ENCODE peak calls at places on chromosomes 4 and X, in seven cellular contexts. J is psoas muscle; W is HCT116; K is lower lobe of right lung; R is tibial artery; S is CD8-positive, alpha-beta T cell; G is PC-3. Q is an unnamed sample.

GRCh38 chrX:44946771-44947170 is 73.8 kb downstream of the KDM6A start:
- DNase-seq in J (no peak), W (no peak), K (no peak), R (no peak), S (no peak), G (peak), Q (no peak)

GRCh38 chr4:113080050-113080449 is 30.6 kb downstream of the ANK2 start:
- DNase-seq in J (no peak), W (no peak), K (no peak), R (no peak), S (no peak), G (no peak), Q (no peak)

GRCh38 chr4:88522702-88523324 is 763 bp downstream of the PYURF start:
- DNase-seq in J (peak), W (no peak), K (peak), R (no peak), S (peak), G (peak), Q (peak)

GRCh38 chr4:4820264-4820663 is 39.2 kb upstream of the MSX1 start:
- DNase-seq in J (no peak), W (no peak), K (no peak), R (no peak), S (no peak), G (no peak), Q (no peak)

GRCh38 chr4:111943796-111944203 is 201.5 kb upstream of the FAM241A start:
- DNase-seq in J (no peak), W (peak), K (peak), R (no peak), S (no peak), G (peak), Q (no peak)

GRCh38 chr4:147526272-147526654 is 45.4 kb downstream of the EDNRA start:
- DNase-seq in J (no peak), W (no peak), K (no peak), R (no peak), S (no peak), G (peak), Q (no peak)

GRCh38 chr4:84472154-84472553 is 26.9 kb downstream of the NKX6-1 start:
- DNase-seq in J (no peak), W (no peak), K (no peak), R (no peak), S (no peak), G (no peak), Q (no peak)

GRCh38 chr4:78299565-78299972 is 242.4 kb downstream of the FRAS1 start:
- DNase-seq in J (no peak), W (no peak), K (no peak), R (no peak), S (no peak), G (no peak), Q (no peak)

GRCh38 chr4:4762909-4763814 is 96.3 kb upstream of the MSX1 start:
- DNase-seq in J (no peak), W (peak), K (no peak), R (no peak), S (no peak), G (peak), Q (no peak)

GRCh38 chr4:174058846-174059245 is 224.6 kb downstream of the FBXO8 start:
- DNase-seq in J (no peak), W (no peak), K (no peak), R (no peak), S (no peak), G (no peak), Q (no peak)

GRCh38 chr4:3239998-3240920 is 8.7 kb upstream of the MSANTD1 start:
- DNase-seq in J (no peak), W (no peak), K (no peak), R (no peak), S (no peak), G (no peak), Q (no peak)

GRCh38 chr4:16745009-16745408 is 153.4 kb downstream of the LDB2 start:
- DNase-seq in J (no peak), W (no peak), K (no peak), R (no peak), S (no peak), G (peak), Q (no peak)

GRCh38 chrX:11792461-11793421 is 34.7 kb downstream of the MSL3 start:
- DNase-seq in J (no peak), W (no peak), K (peak), R (no peak), S (peak), G (peak), Q (no peak)

GRCh38 chr4:7054106-7054880 is 11.1 kb downstream of the TADA2B start:
- DNase-seq in J (no peak), W (no peak), K (no peak), R (no peak), S (no peak), G (no peak), Q (no peak)

GRCh38 chr4:4559596-4559995 is 17.7 kb upstream of the STX18 start:
- DNase-seq in J (no peak), W (no peak), K (no peak), R (no peak), S (no peak), G (peak), Q (no peak)

GRCh38 chr4:10608501-10609219 is 75.9 kb downstream of the CLNK start:
- DNase-seq in J (no peak), W (no peak), K (no peak), R (no peak), S (no peak), G (no peak), Q (no peak)

GRCh38 chr4:165464813-165465381 is 86.1 kb downstream of the CPE start:
- DNase-seq in J (no peak), W (no peak), K (no peak), R (no peak), S (no peak), G (peak), Q (no peak)

GRCh38 chr4:70829492-70829891 is 10.2 kb downstream of the GRSF1 start:
- DNase-seq in J (no peak), W (no peak), K (no peak), R (no peak), S (no peak), G (no peak), Q (no peak)

GRCh38 chr4:83009529-83009928 is 1.1 kb downstream of the LIN54 start:
- DNase-seq in J (no peak), W (no peak), K (no peak), R (no peak), S (no peak), G (no peak), Q (no peak)

GRCh38 chr4:135244605-135245146 is 1043.1 kb upstream of the PABPC4L start:
- DNase-seq in J (no peak), W (no peak), K (no peak), R (no peak), S (no peak), G (no peak), Q (no peak)

GRCh38 chr4:73520821-73521220 is 39.3 kb downstream of the AFM start:
- DNase-seq in J (no peak), W (no peak), K (no peak), R (peak), S (no peak), G (peak), Q (no peak)

GRCh38 chr4:73952352-73952751 is 29.5 kb downstream of the PF4 start:
- DNase-seq in J (no peak), W (no peak), K (no peak), R (no peak), S (no peak), G (no peak), Q (no peak)

GRCh38 chr4:185201983-185202962 is 1.5 kb downstream of the CFAP97 start:
- DNase-seq in J (no peak), W (no peak), K (no peak), R (no peak), S (peak), G (no peak), Q (no peak)

GRCh38 chrX:41238543-41238942 is 95.4 kb upstream of the DDX3X start:
- DNase-seq in J (no peak), W (no peak), K (no peak), R (no peak), S (no peak), G (peak), Q (no peak)

GRCh38 chr4:108013955-108014354 is 24.3 kb downstream of the HADH start:
- DNase-seq in J (no peak), W (no peak), K (no peak), R (no peak), S (no peak), G (no peak), Q (no peak)

GRCh38 chr4:74934016-74934821 is 1.3 kb downstream of the PARM1 start:
- DNase-seq in J (no peak), W (no peak), K (peak), R (peak), S (no peak), G (peak), Q (peak)

GRCh38 chrX:38694394-38694793 is 106.9 kb upstream of the MID1IP1 start:
- DNase-seq in J (no peak), W (no peak), K (no peak), R (no peak), S (no peak), G (peak), Q (no peak)

GRCh38 chr4:141571368-141571767 is 65.0 kb upstream of the IL15 start:
- DNase-seq in J (no peak), W (no peak), K (no peak), R (no peak), S (no peak), G (peak), Q (no peak)

GRCh38 chr4:649751-650310 is 24.2 kb downstream of the ATP5ME start:
- DNase-seq in J (peak), W (no peak), K (peak), R (no peak), S (no peak), G (no peak), Q (no peak)

GRCh38 chr4:2832981-2833670 is 10.5 kb upstream of the ADD1 start:
- DNase-seq in J (peak), W (no peak), K (no peak), R (peak), S (no peak), G (no peak), Q (no peak)

GRCh38 chr4:118373614-118374255 is 20.9 kb upstream of the PRSS12 start:
- DNase-seq in J (no peak), W (no peak), K (no peak), R (no peak), S (no peak), G (no peak), Q (no peak)

GRCh38 chrX:79325263-79325958 is 41.7 kb downstream of the ITM2A start:
- DNase-seq in J (no peak), W (no peak), K (no peak), R (no peak), S (peak), G (peak), Q (peak)

GRCh38 chrX:94914235-94914634 is 1240.2 kb downstream of the FAM133A start:
- DNase-seq in J (no peak), W (no peak), K (no peak), R (no peak), S (no peak), G (no peak), Q (peak)

GRCh38 chr4:57074753-57075152 is 35.4 kb downstream of the IGFBP7 start:
- DNase-seq in J (no peak), W (no peak), K (no peak), R (no peak), S (no peak), G (peak), Q (no peak)

GRCh38 chr4:36351082-36351666 is 69.8 kb downstream of the DTHD1 start:
- DNase-seq in J (peak), W (peak), K (peak), R (no peak), S (peak), G (peak), Q (peak)

GRCh38 chr4:24089831-24090531 is 200.1 kb upstream of the PPARGC1A start:
- DNase-seq in J (no peak), W (no peak), K (no peak), R (no peak), S (no peak), G (peak), Q (no peak)

GRCh38 chr4:24094726-24095125 is 204.9 kb upstream of the PPARGC1A start:
- DNase-seq in J (no peak), W (no peak), K (no peak), R (no peak), S (no peak), G (no peak), Q (no peak)

GRCh38 chr4:24091632-24092240 is 201.9 kb upstream of the PPARGC1A start:
- DNase-seq in J (no peak), W (no peak), K (no peak), R (no peak), S (no peak), G (no peak), Q (no peak)

GRCh38 chr4:24096603-24097002 is 206.8 kb upstream of the PPARGC1A start:
- DNase-seq in J (no peak), W (no peak), K (no peak), R (no peak), S (no peak), G (no peak), Q (no peak)

DNA sequence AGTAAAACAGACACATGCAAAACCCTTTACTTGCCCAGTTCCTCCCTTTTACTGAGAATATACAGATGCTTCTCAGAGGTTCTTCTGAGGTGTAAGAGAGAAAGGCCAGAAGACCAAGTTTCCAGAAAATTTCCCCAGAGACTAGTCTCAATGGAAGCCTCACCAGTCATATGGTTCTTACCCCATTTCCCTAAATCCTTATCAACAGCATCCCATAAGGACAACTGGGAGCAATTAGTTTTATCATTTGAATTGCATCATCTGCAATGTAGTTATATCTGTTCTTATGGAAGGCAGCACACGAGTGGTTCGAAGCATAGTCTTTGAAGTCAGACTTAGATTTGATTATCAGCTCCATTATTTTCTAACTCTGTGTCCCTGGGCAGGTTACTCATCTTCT is 203.6 kb upstream of the PPARGC1A start:
- DNase-seq in J (no peak), W (no peak), K (no peak), R (no peak), S (no peak), G (no peak), Q (no peak)
- H3K27ac ChIP-seq in J (no peak), W (no peak), K (no peak), R (no peak), S (no peak), G (no peak), Q (no peak)

GRCh38 chrX:115642895-115643530 is 82.0 kb downstream of the PLS3 start:
- DNase-seq in J (no peak), W (peak), K (no peak), R (no peak), S (peak), G (peak), Q (no peak)

GRCh38 chrX:115642304-115642703 is 81.3 kb downstream of the PLS3 start:
- DNase-seq in J (no peak), W (no peak), K (no peak), R (no peak), S (no peak), G (no peak), Q (no peak)

GRCh38 chrX:115639481-115639880 is 78.5 kb downstream of the PLS3 start:
- DNase-seq in J (no peak), W (no peak), K (no peak), R (no peak), S (no peak), G (no peak), Q (no peak)
- H3K27ac ChIP-seq in J (no peak), W (no peak), K (no peak), R (peak), S (no peak), G (no peak), Q (peak)

DNA sequence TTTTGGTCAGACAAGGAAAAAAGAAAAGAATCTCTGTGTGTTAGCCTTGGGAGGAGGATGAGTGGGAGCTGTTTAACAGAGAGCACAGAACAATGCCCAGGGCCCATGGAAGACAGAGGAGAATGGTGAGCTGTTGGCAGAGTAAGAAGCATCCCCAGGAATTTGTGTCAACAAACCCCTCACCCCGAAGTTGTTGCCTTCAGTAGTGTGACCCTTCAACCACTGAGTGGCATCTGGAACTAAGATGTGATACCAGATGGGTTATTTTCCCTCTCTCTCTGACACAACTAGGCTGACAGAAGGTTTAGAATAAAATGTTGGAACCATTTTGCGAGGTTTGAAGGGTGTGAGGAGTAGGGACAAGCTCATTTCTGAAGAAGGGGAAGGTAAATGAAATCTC is 25.1 kb downstream of the IGSF1 start:
- DNase-seq in J (no peak), W (no peak), K (no peak), R (no peak), S (no peak), G (no peak), Q (no peak)
- H3K27ac ChIP-seq in J (no peak), W (no peak), K (no peak), R (no peak), S (no peak), G (no peak), Q (no peak)

DNA sequence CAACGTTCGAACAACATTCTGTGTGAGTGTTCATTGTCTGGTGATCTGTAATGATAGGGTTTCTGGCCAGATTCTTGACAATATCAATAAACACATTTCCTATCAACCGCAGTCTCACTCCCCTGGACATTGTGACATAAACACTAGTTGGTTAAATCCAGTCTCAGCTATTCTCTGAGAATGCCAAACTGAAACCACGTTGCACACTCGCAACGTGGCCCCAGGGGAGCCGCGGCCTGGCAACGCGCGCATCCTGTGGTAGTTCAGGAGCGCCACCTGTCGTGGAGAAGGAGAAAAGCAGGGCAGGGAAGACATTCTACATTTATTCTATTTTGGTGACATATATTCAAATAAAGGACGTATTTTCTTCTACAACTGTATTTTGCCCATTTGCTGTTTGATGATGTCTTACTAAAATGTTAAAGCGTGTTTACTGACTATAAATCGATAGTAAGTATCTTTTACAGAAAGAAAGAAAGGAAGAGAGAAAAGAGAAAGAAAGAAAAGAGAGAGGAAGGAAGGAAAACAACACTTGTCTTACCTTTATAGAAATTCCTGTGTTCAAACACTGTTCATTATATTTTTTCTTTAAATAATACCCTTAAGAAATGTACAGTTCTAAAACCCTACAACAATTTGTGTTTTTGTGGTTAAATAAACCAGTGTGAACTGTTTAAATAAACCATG is 738.3 kb upstream of the FRG1 start:
- DNase-seq in J (peak), W (peak), K (peak), R (peak), S (peak), G (peak), Q (peak)
- H3K27ac ChIP-seq in J (no peak), W (no peak), K (no peak), R (no peak), S (no peak), G (no peak), Q (no peak)

GRCh38 chr4:149755969-149756368 is 59.7 kb downstream of the IQCM start:
- DNase-seq in J (no peak), W (no peak), K (no peak), R (no peak), S (no peak), G (no peak), Q (no peak)

GRCh38 chr4:149754526-149754925 is 61.1 kb downstream of the IQCM start:
- DNase-seq in J (no peak), W (no peak), K (no peak), R (no peak), S (no peak), G (peak), Q (no peak)

GRCh38 chr4:149751174-149751573 is 64.5 kb downstream of the IQCM start:
- DNase-seq in J (no peak), W (no peak), K (no peak), R (no peak), S (no peak), G (no peak), Q (no peak)

GRCh38 chr4:149749769-149750168 is 65.9 kb downstream of the IQCM start:
- DNase-seq in J (no peak), W (no peak), K (no peak), R (no peak), S (no peak), G (no peak), Q (no peak)

DNA sequence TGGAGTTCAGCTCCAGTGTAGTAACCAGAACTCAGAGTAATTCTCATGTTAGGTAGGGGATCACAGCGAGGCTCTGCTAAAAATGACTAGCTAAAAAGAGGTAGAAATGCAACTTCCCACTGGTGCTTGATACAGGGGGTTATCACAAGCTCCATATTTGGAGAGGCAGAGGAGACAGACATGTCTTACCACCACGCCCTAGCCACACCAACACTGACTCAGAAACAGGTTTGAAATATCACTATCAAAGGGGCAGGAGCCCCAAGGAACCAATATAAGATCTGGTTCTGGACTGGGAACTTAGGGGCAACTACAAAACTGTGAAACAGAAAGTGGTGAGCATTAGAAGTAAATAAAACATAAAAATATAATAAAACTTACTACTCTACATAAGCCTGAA is 62.9 kb downstream of the IQCM start:
- DNase-seq in J (no peak), W (no peak), K (no peak), R (no peak), S (no peak), G (peak), Q (no peak)
- H3K27ac ChIP-seq in J (no peak), W (no peak), K (no peak), R (no peak), S (no peak), G (no peak), Q (no peak)

DNA sequence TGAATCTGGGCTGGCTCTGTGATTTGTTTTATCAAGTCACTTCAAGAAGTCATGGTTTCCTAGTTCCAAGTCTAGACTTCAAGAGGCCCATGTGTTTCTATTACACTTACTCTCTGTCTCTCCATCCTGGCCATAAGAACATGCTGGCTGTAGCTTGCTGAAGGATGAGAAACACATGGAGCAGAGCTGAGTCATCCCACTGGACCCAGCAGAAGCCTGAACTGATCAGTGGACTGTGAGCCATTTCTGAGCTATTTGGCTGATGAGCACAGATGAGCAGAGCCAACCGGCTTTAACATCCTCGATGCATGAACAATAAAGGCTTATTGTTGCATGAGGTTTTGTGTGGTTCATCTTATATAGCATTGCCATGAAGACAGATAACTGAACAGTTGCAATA is 290.6 kb upstream of the BOD1L1 start:
- DNase-seq in J (no peak), W (no peak), K (no peak), R (no peak), S (no peak), G (peak), Q (no peak)
- H3K27ac ChIP-seq in J (no peak), W (no peak), K (no peak), R (no peak), S (no peak), G (no peak), Q (no peak)

Q was measured in upper lobe of left lung.